ENCODE peak calls at places on chromosomes 6 and 20, in eight cellular contexts. One of them, this sample, is unnamed. For H3K36me3, the result is how much of the 10 kb centered on the place peaks cover.

GRCh38 chr6:16735014-16735413 is 26.2 kb downstream of the ATXN1 start:
- DNase-seq in ovary: no peak
- DNase-seq in lower lobe of right lung: no peak
- DNase-seq in cardiac muscle cell: no peak
- DNase-seq in upper lobe of right lung: no peak
- DNase-seq in fibroblast of lung: no peak
- DNase-seq in endodermal cell: no peak
- DNase-seq in psoas muscle: no peak
- DNase-seq in this sample: no peak

GRCh38 chr6:159727717-159728440 is 573 bp downstream of the WTAP start:
- DNase-seq in fibroblast of lung: peak
- DNase-seq in upper lobe of right lung: no peak
- DNase-seq in endodermal cell: no peak
- DNase-seq in ovary: no peak
- DNase-seq in psoas muscle: no peak
- DNase-seq in lower lobe of right lung: no peak
- DNase-seq in cardiac muscle cell: peak
- DNase-seq in this sample: no peak

GRCh38 chr20:50221501-50222323 is 31.1 kb downstream of the CEBPB start:
- DNase-seq in ovary: no peak
- DNase-seq in endodermal cell: no peak
- DNase-seq in fibroblast of lung: peak
- DNase-seq in upper lobe of right lung: no peak
- DNase-seq in lower lobe of right lung: peak
- DNase-seq in cardiac muscle cell: peak
- DNase-seq in psoas muscle: no peak
- DNase-seq in this sample: no peak

GRCh38 chr6:89299451-89299850 is 15.6 kb downstream of the GABRR2 start:
- DNase-seq in endodermal cell: no peak
- DNase-seq in psoas muscle: no peak
- DNase-seq in upper lobe of right lung: no peak
- DNase-seq in lower lobe of right lung: no peak
- DNase-seq in cardiac muscle cell: no peak
- DNase-seq in ovary: no peak
- DNase-seq in fibroblast of lung: no peak
- DNase-seq in this sample: no peak

GRCh38 chr20:36482044-36482473 is 59.3 kb upstream of the MYL9 start:
- DNase-seq in fibroblast of lung: no peak
- DNase-seq in upper lobe of right lung: peak
- DNase-seq in ovary: no peak
- DNase-seq in cardiac muscle cell: no peak
- DNase-seq in lower lobe of right lung: peak
- DNase-seq in endodermal cell: no peak
- DNase-seq in psoas muscle: peak
- DNase-seq in this sample: no peak

GRCh38 chr6:90397929-90398674 is 101.5 kb upstream of the BACH2 start:
- DNase-seq in ovary: no peak
- DNase-seq in psoas muscle: no peak
- DNase-seq in lower lobe of right lung: no peak
- DNase-seq in upper lobe of right lung: no peak
- DNase-seq in cardiac muscle cell: no peak
- DNase-seq in fibroblast of lung: peak
- DNase-seq in endodermal cell: peak
- DNase-seq in this sample: no peak

GRCh38 chr6:1407499-1407990 is 18.2 kb downstream of the FOXF2 start:
- DNase-seq in endodermal cell: no peak
- DNase-seq in ovary: no peak
- DNase-seq in psoas muscle: no peak
- DNase-seq in lower lobe of right lung: no peak
- DNase-seq in cardiac muscle cell: peak
- DNase-seq in upper lobe of right lung: no peak
- DNase-seq in fibroblast of lung: peak
- DNase-seq in this sample: no peak

GRCh38 chr6:125913864-125914351 is 42.7 kb upstream of the HINT3 start:
- DNase-seq in lower lobe of right lung: no peak
- DNase-seq in cardiac muscle cell: peak
- DNase-seq in endodermal cell: no peak
- DNase-seq in psoas muscle: no peak
- DNase-seq in upper lobe of right lung: no peak
- DNase-seq in fibroblast of lung: peak
- DNase-seq in ovary: no peak
- DNase-seq in this sample: peak

GRCh38 chr20:58829531-58829941 is 21.2 kb downstream of the GNAS-AS1 start:
- DNase-seq in lower lobe of right lung: no peak
- DNase-seq in cardiac muscle cell: peak
- DNase-seq in endodermal cell: no peak
- DNase-seq in upper lobe of right lung: no peak
- DNase-seq in psoas muscle: no peak
- DNase-seq in ovary: no peak
- DNase-seq in fibroblast of lung: no peak
- DNase-seq in this sample: no peak

GRCh38 chr6:28399370-28400121 is at the start of gene ZSCAN12:
- DNase-seq in fibroblast of lung: peak
- DNase-seq in lower lobe of right lung: peak
- DNase-seq in cardiac muscle cell: peak
- DNase-seq in endodermal cell: peak
- DNase-seq in upper lobe of right lung: peak
- DNase-seq in psoas muscle: peak
- DNase-seq in ovary: peak
- DNase-seq in this sample: peak
- H3K4me3 ChIP-seq in fibroblast of lung: peak
- H3K4me3 ChIP-seq in lower lobe of right lung: peak
- H3K4me3 ChIP-seq in cardiac muscle cell: peak
- H3K4me3 ChIP-seq in endodermal cell: peak
- H3K4me3 ChIP-seq in upper lobe of right lung: peak
- H3K4me3 ChIP-seq in psoas muscle: peak
- H3K4me3 ChIP-seq in ovary: peak
- H3K4me3 ChIP-seq in this sample: peak

DNA sequence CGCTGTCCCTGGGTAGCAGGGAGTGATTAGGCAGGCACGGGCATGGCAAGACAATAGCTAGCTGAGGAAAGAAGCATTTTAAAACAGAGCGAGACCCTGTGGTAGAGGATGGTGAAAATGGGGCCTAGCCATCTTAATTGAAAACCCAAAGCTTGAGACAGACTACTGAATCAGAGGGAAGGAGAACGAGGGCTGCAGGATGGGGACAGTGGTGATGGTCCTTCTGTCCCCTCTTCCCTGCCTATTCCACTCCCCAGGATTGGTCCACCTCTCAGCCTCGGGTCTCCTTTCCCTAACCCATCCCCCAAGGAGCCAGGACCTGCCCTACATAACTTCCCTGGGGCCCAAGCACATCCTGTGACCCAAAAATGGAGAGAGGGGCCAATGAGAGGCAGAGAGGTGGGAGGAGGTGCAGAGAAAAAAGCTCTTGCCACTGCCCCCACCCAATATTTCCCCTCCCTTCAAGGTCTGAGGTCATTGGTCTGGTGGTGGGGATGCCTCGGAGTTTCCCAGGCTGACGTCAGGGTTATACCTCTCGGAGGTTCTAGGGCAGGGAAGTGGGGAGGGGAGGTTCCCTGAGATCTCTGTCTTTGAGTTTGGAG is 884 bp upstream of the CUTA start:
- DNase-seq in lower lobe of right lung: no peak
- DNase-seq in psoas muscle: no peak
- DNase-seq in cardiac muscle cell: peak
- DNase-seq in upper lobe of right lung: no peak
- DNase-seq in fibroblast of lung: no peak
- DNase-seq in endodermal cell: no peak
- DNase-seq in ovary: peak
- DNase-seq in this sample: no peak
- H3K36me3 ChIP-seq in lower lobe of right lung: under half
- H3K36me3 ChIP-seq in psoas muscle: under half
- H3K36me3 ChIP-seq in cardiac muscle cell: under half
- H3K36me3 ChIP-seq in upper lobe of right lung: under half
- H3K36me3 ChIP-seq in fibroblast of lung: under half
- H3K36me3 ChIP-seq in endodermal cell: under half
- H3K36me3 ChIP-seq in ovary: under half
- H3K36me3 ChIP-seq in this sample: under half

DNA sequence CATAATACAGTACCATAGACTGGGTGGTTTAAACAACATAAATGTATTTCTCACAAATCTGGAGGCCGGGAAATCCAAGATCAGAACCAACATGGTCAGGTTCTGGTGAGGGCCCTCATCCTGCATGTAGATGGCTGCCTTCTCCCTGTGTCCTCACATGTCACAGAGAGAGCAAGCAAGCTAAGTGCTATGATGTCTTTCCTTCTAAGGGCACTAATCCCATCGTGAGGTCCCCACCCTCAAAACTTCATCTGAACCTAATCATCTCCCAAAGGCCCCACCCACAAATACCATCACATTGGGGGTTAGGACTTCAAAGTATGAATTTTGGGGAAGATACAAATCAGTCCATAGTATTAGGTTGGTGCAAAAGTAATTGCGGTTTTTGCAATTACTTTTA is 56.8 kb downstream of the CCDC170 start:
- DNase-seq in endodermal cell: no peak
- DNase-seq in fibroblast of lung: no peak
- DNase-seq in ovary: no peak
- DNase-seq in cardiac muscle cell: no peak
- DNase-seq in psoas muscle: no peak
- DNase-seq in lower lobe of right lung: no peak
- DNase-seq in upper lobe of right lung: no peak
- DNase-seq in this sample: no peak
- H3K4me3 ChIP-seq in endodermal cell: no peak
- H3K4me3 ChIP-seq in fibroblast of lung: no peak
- H3K4me3 ChIP-seq in ovary: no peak
- H3K4me3 ChIP-seq in cardiac muscle cell: no peak
- H3K4me3 ChIP-seq in psoas muscle: no peak
- H3K4me3 ChIP-seq in lower lobe of right lung: no peak
- H3K4me3 ChIP-seq in upper lobe of right lung: no peak
- H3K4me3 ChIP-seq in this sample: no peak

DNA sequence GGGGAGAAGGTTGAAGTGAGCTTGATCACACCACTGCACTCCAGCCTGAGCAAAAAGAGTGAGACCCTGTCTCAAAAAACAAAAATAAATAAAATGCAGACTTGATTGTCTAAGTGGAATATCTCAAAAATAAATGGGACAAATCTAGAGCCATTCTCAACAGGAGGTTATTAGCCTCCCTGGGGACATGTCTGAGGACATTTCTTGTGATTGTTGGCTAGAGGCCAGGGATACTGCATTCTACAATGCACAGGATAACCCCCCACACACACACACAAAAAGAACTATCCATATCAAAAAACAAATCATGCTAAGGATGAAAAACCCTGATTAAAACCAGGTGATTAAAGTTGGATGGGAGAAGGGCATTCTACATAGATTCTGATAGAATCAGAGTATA is 37.5 kb downstream of the FAM217A start:
- DNase-seq in psoas muscle: no peak
- DNase-seq in cardiac muscle cell: peak
- DNase-seq in fibroblast of lung: no peak
- DNase-seq in ovary: no peak
- DNase-seq in endodermal cell: no peak
- DNase-seq in upper lobe of right lung: no peak
- DNase-seq in lower lobe of right lung: no peak
- DNase-seq in this sample: no peak
- H3K36me3 ChIP-seq in psoas muscle: half or more
- H3K36me3 ChIP-seq in cardiac muscle cell: half or more
- H3K36me3 ChIP-seq in fibroblast of lung: under half
- H3K36me3 ChIP-seq in ovary: under half
- H3K36me3 ChIP-seq in endodermal cell: half or more
- H3K36me3 ChIP-seq in upper lobe of right lung: half or more
- H3K36me3 ChIP-seq in lower lobe of right lung: half or more
- H3K36me3 ChIP-seq in this sample: under half

GRCh38 chr6:128507337-128508310 is 12.8 kb downstream of the PTPRK start:
- DNase-seq in lower lobe of right lung: no peak
- DNase-seq in endodermal cell: no peak
- DNase-seq in psoas muscle: no peak
- DNase-seq in upper lobe of right lung: no peak
- DNase-seq in cardiac muscle cell: peak
- DNase-seq in ovary: no peak
- DNase-seq in fibroblast of lung: peak
- DNase-seq in this sample: no peak

GRCh38 chr6:128511518-128511917 is 8.9 kb downstream of the PTPRK start:
- DNase-seq in ovary: no peak
- DNase-seq in cardiac muscle cell: peak
- DNase-seq in psoas muscle: no peak
- DNase-seq in endodermal cell: no peak
- DNase-seq in upper lobe of right lung: no peak
- DNase-seq in lower lobe of right lung: no peak
- DNase-seq in fibroblast of lung: peak
- DNase-seq in this sample: peak

GRCh38 chr6:128505603-128506002 is 14.8 kb downstream of the PTPRK start:
- DNase-seq in psoas muscle: no peak
- DNase-seq in lower lobe of right lung: no peak
- DNase-seq in endodermal cell: no peak
- DNase-seq in upper lobe of right lung: no peak
- DNase-seq in ovary: no peak
- DNase-seq in fibroblast of lung: no peak
- DNase-seq in cardiac muscle cell: no peak
- DNase-seq in this sample: no peak

GRCh38 chr6:128509709-128510108 is 10.7 kb downstream of the PTPRK start:
- DNase-seq in psoas muscle: no peak
- DNase-seq in fibroblast of lung: no peak
- DNase-seq in ovary: no peak
- DNase-seq in cardiac muscle cell: no peak
- DNase-seq in endodermal cell: no peak
- DNase-seq in upper lobe of right lung: no peak
- DNase-seq in lower lobe of right lung: no peak
- DNase-seq in this sample: no peak

DNA sequence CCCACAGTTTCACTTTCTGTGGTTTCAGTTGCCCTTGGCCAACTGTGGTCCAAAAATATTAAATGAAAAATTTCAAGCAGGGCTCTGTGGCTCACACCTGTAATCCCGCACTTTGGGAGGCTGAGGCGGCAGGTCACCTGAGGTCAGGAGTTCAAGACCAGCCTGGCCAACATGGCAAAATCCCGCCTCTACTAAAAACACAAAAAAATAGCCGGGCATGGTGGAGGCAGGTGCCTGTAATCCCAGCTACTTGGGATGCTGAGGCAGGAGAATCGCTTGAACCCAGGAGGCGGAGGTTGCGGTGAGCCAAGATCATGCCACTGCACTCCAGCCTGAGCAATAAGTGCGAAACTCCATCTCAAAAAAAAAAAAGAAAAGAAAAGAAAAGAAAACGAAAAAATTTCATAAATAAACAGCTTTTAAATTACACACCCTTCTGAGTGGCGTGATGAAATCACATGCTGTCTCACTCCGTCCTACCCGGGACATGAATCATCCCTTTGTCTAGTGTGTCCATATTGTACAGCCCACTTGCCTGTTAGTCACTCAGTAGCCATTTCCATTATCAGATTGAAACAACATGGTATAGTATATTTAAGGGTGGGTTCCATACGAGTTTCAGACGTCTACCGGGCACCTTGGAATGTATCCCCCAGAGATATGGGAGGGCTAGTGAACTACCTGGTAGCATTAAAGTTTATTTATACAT is 11.7 kb downstream of the PTPRK start:
- DNase-seq in lower lobe of right lung: no peak
- DNase-seq in ovary: no peak
- DNase-seq in endodermal cell: no peak
- DNase-seq in upper lobe of right lung: no peak
- DNase-seq in fibroblast of lung: peak
- DNase-seq in cardiac muscle cell: peak
- DNase-seq in psoas muscle: no peak
- DNase-seq in this sample: peak
- H3K4me3 ChIP-seq in lower lobe of right lung: no peak
- H3K4me3 ChIP-seq in ovary: no peak
- H3K4me3 ChIP-seq in endodermal cell: no peak
- H3K4me3 ChIP-seq in upper lobe of right lung: no peak
- H3K4me3 ChIP-seq in fibroblast of lung: no peak
- H3K4me3 ChIP-seq in cardiac muscle cell: no peak
- H3K4me3 ChIP-seq in psoas muscle: no peak
- H3K4me3 ChIP-seq in this sample: no peak

This sample was measured in kidney epithelial cell.